ENCODE peak calls at places on chromosomes 2 and 18, in ten cellular contexts. One of them, this sample, is unnamed.

GRCh38 chr2:157672129-157672528 is 43.5 kb upstream of the ACVR1C start:
- DNase-seq in right lobe of liver: no peak
- DNase-seq in SJSA1: no peak
- DNase-seq in epithelial cell of esophagus: peak
- DNase-seq in HTR-8/SVneo: no peak
- DNase-seq in hypothalamus: no peak
- DNase-seq in MCF 10A: peak
- DNase-seq in T-helper 9 cell: no peak
- DNase-seq in RWPE1: no peak
- DNase-seq in AML-193: no peak
- DNase-seq in this sample: peak

GRCh38 chr2:25286025-25286400 is 55.7 kb downstream of the DNMT3A start:
- DNase-seq in right lobe of liver: no peak
- DNase-seq in epithelial cell of esophagus: no peak
- DNase-seq in HTR-8/SVneo: no peak
- DNase-seq in hypothalamus: no peak
- DNase-seq in RWPE1: no peak
- DNase-seq in T-helper 9 cell: peak
- DNase-seq in MCF 10A: no peak
- DNase-seq in AML-193: peak
- DNase-seq in SJSA1: no peak
- DNase-seq in this sample: no peak

GRCh38 chr2:20025065-20025786 is 12.8 kb upstream of the MATN3 start:
- DNase-seq in SJSA1: no peak
- DNase-seq in right lobe of liver: no peak
- DNase-seq in T-helper 9 cell: no peak
- DNase-seq in HTR-8/SVneo: no peak
- DNase-seq in AML-193: no peak
- DNase-seq in MCF 10A: no peak
- DNase-seq in epithelial cell of esophagus: no peak
- DNase-seq in RWPE1: no peak
- DNase-seq in hypothalamus: no peak
- DNase-seq in this sample: no peak

GRCh38 chr18:5104246-5104645 is 92.8 kb downstream of the AKAIN1 start:
- DNase-seq in SJSA1: no peak
- DNase-seq in hypothalamus: no peak
- DNase-seq in MCF 10A: no peak
- DNase-seq in RWPE1: no peak
- DNase-seq in right lobe of liver: no peak
- DNase-seq in T-helper 9 cell: no peak
- DNase-seq in AML-193: no peak
- DNase-seq in HTR-8/SVneo: no peak
- DNase-seq in epithelial cell of esophagus: no peak
- DNase-seq in this sample: no peak

GRCh38 chr18:50704541-50704940 is 115.3 kb downstream of the MRO start:
- DNase-seq in RWPE1: no peak
- DNase-seq in AML-193: no peak
- DNase-seq in HTR-8/SVneo: no peak
- DNase-seq in epithelial cell of esophagus: no peak
- DNase-seq in SJSA1: no peak
- DNase-seq in hypothalamus: no peak
- DNase-seq in MCF 10A: no peak
- DNase-seq in T-helper 9 cell: no peak
- DNase-seq in right lobe of liver: no peak
- DNase-seq in this sample: no peak

GRCh38 chr2:236131073-236131692 is 37.0 kb downstream of the GBX2 start:
- DNase-seq in HTR-8/SVneo: no peak
- DNase-seq in epithelial cell of esophagus: no peak
- DNase-seq in AML-193: no peak
- DNase-seq in SJSA1: no peak
- DNase-seq in T-helper 9 cell: no peak
- DNase-seq in RWPE1: no peak
- DNase-seq in hypothalamus: no peak
- DNase-seq in MCF 10A: no peak
- DNase-seq in right lobe of liver: no peak
- DNase-seq in this sample: no peak

GRCh38 chr18:55494899-55495298 is 93.1 kb downstream of the TCF4 start:
- DNase-seq in RWPE1: no peak
- DNase-seq in HTR-8/SVneo: no peak
- DNase-seq in right lobe of liver: no peak
- DNase-seq in SJSA1: no peak
- DNase-seq in hypothalamus: no peak
- DNase-seq in T-helper 9 cell: no peak
- DNase-seq in epithelial cell of esophagus: no peak
- DNase-seq in AML-193: no peak
- DNase-seq in MCF 10A: no peak
- DNase-seq in this sample: peak

GRCh38 chr2:225464346-225465025 is 65.0 kb downstream of the NYAP2 start:
- DNase-seq in AML-193: no peak
- DNase-seq in right lobe of liver: no peak
- DNase-seq in T-helper 9 cell: no peak
- DNase-seq in MCF 10A: no peak
- DNase-seq in RWPE1: no peak
- DNase-seq in SJSA1: no peak
- DNase-seq in HTR-8/SVneo: no peak
- DNase-seq in epithelial cell of esophagus: no peak
- DNase-seq in hypothalamus: no peak
- DNase-seq in this sample: no peak

GRCh38 chr2:8154936-8155335 is 526.9 kb upstream of the ID2 start:
- DNase-seq in MCF 10A: no peak
- DNase-seq in AML-193: no peak
- DNase-seq in hypothalamus: no peak
- DNase-seq in right lobe of liver: no peak
- DNase-seq in HTR-8/SVneo: no peak
- DNase-seq in T-helper 9 cell: no peak
- DNase-seq in RWPE1: no peak
- DNase-seq in SJSA1: no peak
- DNase-seq in epithelial cell of esophagus: no peak
- DNase-seq in this sample: peak

GRCh38 chr2:226887940-226888339 is 52.1 kb downstream of the RHBDD1 start:
- DNase-seq in MCF 10A: no peak
- DNase-seq in T-helper 9 cell: no peak
- DNase-seq in RWPE1: peak
- DNase-seq in epithelial cell of esophagus: peak
- DNase-seq in HTR-8/SVneo: no peak
- DNase-seq in SJSA1: no peak
- DNase-seq in AML-193: no peak
- DNase-seq in hypothalamus: no peak
- DNase-seq in right lobe of liver: no peak
- DNase-seq in this sample: no peak

GRCh38 chr2:197873293-197873701 is 68.9 kb downstream of the PLCL1 start:
- DNase-seq in SJSA1: no peak
- DNase-seq in AML-193: no peak
- DNase-seq in right lobe of liver: no peak
- DNase-seq in MCF 10A: peak
- DNase-seq in T-helper 9 cell: no peak
- DNase-seq in RWPE1: no peak
- DNase-seq in hypothalamus: no peak
- DNase-seq in epithelial cell of esophagus: peak
- DNase-seq in HTR-8/SVneo: no peak
- DNase-seq in this sample: no peak

GRCh38 chr2:240231838-240232244 is 91.4 kb upstream of the OTOS start:
- DNase-seq in right lobe of liver: peak
- DNase-seq in SJSA1: peak
- DNase-seq in hypothalamus: no peak
- DNase-seq in AML-193: no peak
- DNase-seq in T-helper 9 cell: no peak
- DNase-seq in epithelial cell of esophagus: no peak
- DNase-seq in HTR-8/SVneo: no peak
- DNase-seq in RWPE1: no peak
- DNase-seq in MCF 10A: no peak
- DNase-seq in this sample: no peak